ENCODE peak calls at places on chromosome 11, in eight cellular contexts. One of them, this sample, is unnamed.

GRCh38 chr11:57310630-57311086 is 14.1 kb downstream of the TNKS1BP1 start:
- DNase-seq in adrenal gland: peak; percentile 67
- DNase-seq in endothelial cell: no peak
- DNase-seq in body of pancreas: peak; percentile 94
- DNase-seq in mucosa of descending colon: no peak
- DNase-seq in astrocyte of the cerebellum: no peak
- DNase-seq in neural crest cell: no peak
- DNase-seq in RWPE1: no peak
- DNase-seq in this sample: no peak

GRCh38 chr11:95520361-95520760 is 269.2 kb downstream of the FAM76B start:
- DNase-seq in adrenal gland: no peak
- DNase-seq in endothelial cell: no peak
- DNase-seq in body of pancreas: no peak
- DNase-seq in mucosa of descending colon: no peak
- DNase-seq in astrocyte of the cerebellum: no peak
- DNase-seq in neural crest cell: no peak
- DNase-seq in RWPE1: no peak
- DNase-seq in this sample: no peak

GRCh38 chr11:47083913-47084312 is 92.8 kb downstream of the ARFGAP2 start:
- DNase-seq in adrenal gland: no peak
- DNase-seq in endothelial cell: no peak
- DNase-seq in body of pancreas: no peak
- DNase-seq in mucosa of descending colon: no peak
- DNase-seq in astrocyte of the cerebellum: no peak
- DNase-seq in neural crest cell: no peak
- DNase-seq in RWPE1: no peak
- DNase-seq in this sample: no peak

GRCh38 chr11:65613091-65613928 is 711 bp downstream of the MAP3K11 start:
- DNase-seq in adrenal gland: peak; percentile 58
- DNase-seq in endothelial cell: peak; percentile 32
- DNase-seq in body of pancreas: peak; percentile 50
- DNase-seq in mucosa of descending colon: peak; percentile 72
- DNase-seq in astrocyte of the cerebellum: no peak
- DNase-seq in neural crest cell: no peak
- DNase-seq in RWPE1: no peak
- DNase-seq in this sample: no peak

GRCh38 chr11:58285483-58286040 is 17.5 kb upstream of the OR10W1 start:
- DNase-seq in adrenal gland: no peak
- DNase-seq in endothelial cell: no peak
- DNase-seq in body of pancreas: no peak
- DNase-seq in mucosa of descending colon: no peak
- DNase-seq in astrocyte of the cerebellum: no peak
- DNase-seq in neural crest cell: no peak
- DNase-seq in RWPE1: no peak
- DNase-seq in this sample: no peak

GRCh38 chr11:5204787-5205186 is 4.3 kb upstream of the OR51V1 start:
- DNase-seq in adrenal gland: no peak
- DNase-seq in endothelial cell: peak; percentile 16
- DNase-seq in body of pancreas: no peak
- DNase-seq in mucosa of descending colon: no peak
- DNase-seq in astrocyte of the cerebellum: peak; percentile 46
- DNase-seq in neural crest cell: no peak
- DNase-seq in RWPE1: peak; percentile 70
- DNase-seq in this sample: no peak

GRCh38 chr11:87460842-87461637 is 423.3 kb downstream of the TMEM135 start:
- DNase-seq in adrenal gland: no peak
- DNase-seq in endothelial cell: no peak
- DNase-seq in body of pancreas: no peak
- DNase-seq in mucosa of descending colon: no peak
- DNase-seq in astrocyte of the cerebellum: no peak
- DNase-seq in neural crest cell: no peak
- DNase-seq in RWPE1: no peak
- DNase-seq in this sample: no peak

GRCh38 chr11:12922980-12923507 is 86.1 kb upstream of the RASSF10 start:
- DNase-seq in adrenal gland: no peak
- DNase-seq in endothelial cell: no peak
- DNase-seq in body of pancreas: no peak
- DNase-seq in mucosa of descending colon: no peak
- DNase-seq in astrocyte of the cerebellum: no peak
- DNase-seq in neural crest cell: no peak
- DNase-seq in RWPE1: no peak
- DNase-seq in this sample: no peak

GRCh38 chr11:74870485-74870884 is 78.4 kb downstream of the XRRA1 start:
- DNase-seq in adrenal gland: no peak
- DNase-seq in endothelial cell: no peak
- DNase-seq in body of pancreas: no peak
- DNase-seq in mucosa of descending colon: no peak
- DNase-seq in astrocyte of the cerebellum: peak; percentile 18
- DNase-seq in neural crest cell: no peak
- DNase-seq in RWPE1: no peak
- DNase-seq in this sample: no peak

GRCh38 chr11:131909426-131910200 is 539.2 kb downstream of the NTM start:
- DNase-seq in adrenal gland: no peak
- DNase-seq in endothelial cell: no peak
- DNase-seq in body of pancreas: no peak
- DNase-seq in mucosa of descending colon: no peak
- DNase-seq in astrocyte of the cerebellum: no peak
- DNase-seq in neural crest cell: no peak
- DNase-seq in RWPE1: no peak
- DNase-seq in this sample: no peak

GRCh38 chr11:80816454-80816847 is 1375.6 kb upstream of the TENM4 start:
- DNase-seq in adrenal gland: no peak
- DNase-seq in endothelial cell: no peak
- DNase-seq in body of pancreas: no peak
- DNase-seq in mucosa of descending colon: no peak
- DNase-seq in astrocyte of the cerebellum: no peak
- DNase-seq in neural crest cell: no peak
- DNase-seq in RWPE1: no peak
- DNase-seq in this sample: no peak

GRCh38 chr11:82046778-82047177 is 686.9 kb downstream of the FAM181B start:
- DNase-seq in adrenal gland: no peak
- DNase-seq in endothelial cell: no peak
- DNase-seq in body of pancreas: no peak
- DNase-seq in mucosa of descending colon: no peak
- DNase-seq in astrocyte of the cerebellum: peak; percentile 91
- DNase-seq in neural crest cell: no peak
- DNase-seq in RWPE1: no peak
- DNase-seq in this sample: no peak

GRCh38 chr11:13152736-13153541 is 124.7 kb upstream of the BMAL1 start:
- DNase-seq in adrenal gland: no peak
- DNase-seq in endothelial cell: no peak
- DNase-seq in body of pancreas: no peak
- DNase-seq in mucosa of descending colon: no peak
- DNase-seq in astrocyte of the cerebellum: no peak
- DNase-seq in neural crest cell: no peak
- DNase-seq in RWPE1: no peak
- DNase-seq in this sample: no peak

GRCh38 chr11:65141896-65142494 is 7.7 kb upstream of the SYVN1 start:
- DNase-seq in adrenal gland: no peak
- DNase-seq in endothelial cell: no peak
- DNase-seq in body of pancreas: no peak
- DNase-seq in mucosa of descending colon: no peak
- DNase-seq in astrocyte of the cerebellum: no peak
- DNase-seq in neural crest cell: no peak
- DNase-seq in RWPE1: no peak
- DNase-seq in this sample: no peak

GRCh38 chr11:76212086-76213035 is 6.1 kb upstream of the WNT11 start:
- DNase-seq in adrenal gland: no peak
- DNase-seq in endothelial cell: no peak
- DNase-seq in body of pancreas: no peak
- DNase-seq in mucosa of descending colon: peak; percentile 30
- DNase-seq in astrocyte of the cerebellum: no peak
- DNase-seq in neural crest cell: no peak
- DNase-seq in RWPE1: no peak
- DNase-seq in this sample: no peak

GRCh38 chr11:128052912-128053641 is 534.3 kb downstream of the ETS1 start:
- DNase-seq in adrenal gland: no peak
- DNase-seq in endothelial cell: no peak
- DNase-seq in body of pancreas: no peak
- DNase-seq in mucosa of descending colon: no peak
- DNase-seq in astrocyte of the cerebellum: no peak
- DNase-seq in neural crest cell: no peak
- DNase-seq in RWPE1: peak; percentile 12
- DNase-seq in this sample: no peak

GRCh38 chr11:128039140-128040021 is 548.0 kb downstream of the ETS1 start:
- DNase-seq in adrenal gland: no peak
- DNase-seq in endothelial cell: no peak
- DNase-seq in body of pancreas: peak; percentile 41
- DNase-seq in mucosa of descending colon: peak; percentile 80
- DNase-seq in astrocyte of the cerebellum: peak; percentile 83
- DNase-seq in neural crest cell: no peak
- DNase-seq in RWPE1: peak; percentile 30
- DNase-seq in this sample: no peak

DNA sequence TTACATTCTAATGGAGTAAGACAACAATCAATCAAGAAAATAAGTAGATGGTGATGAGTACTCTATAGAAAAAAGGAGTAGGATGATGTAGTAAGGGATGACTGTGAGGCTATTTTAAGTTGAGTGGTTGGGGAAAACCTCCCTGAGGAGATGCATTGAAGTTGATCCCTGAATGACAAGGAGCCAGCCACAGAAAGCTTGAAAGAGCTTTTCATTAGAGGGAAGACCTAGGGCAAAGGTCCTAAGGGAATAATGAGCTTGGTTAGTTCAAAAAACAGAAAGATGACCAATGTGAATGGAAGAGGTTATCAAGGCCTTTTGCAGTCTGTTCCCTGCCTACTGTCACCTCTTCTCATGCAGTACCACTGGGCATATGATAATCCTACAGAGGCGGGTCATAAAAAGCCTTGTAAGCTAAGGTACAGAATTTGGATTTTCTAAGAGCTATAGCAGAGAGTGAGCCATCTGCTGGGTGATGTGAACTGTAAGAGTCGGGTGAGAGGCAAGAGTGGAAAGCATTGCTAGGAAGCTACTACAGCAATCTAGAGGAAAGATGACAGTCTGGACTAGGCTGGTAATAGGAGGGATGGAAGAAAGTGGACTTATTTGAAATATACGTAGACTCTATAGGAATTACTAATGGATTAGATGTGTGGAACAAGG is 3.1 kb downstream of the PPP2R1B start:
- DNase-seq in adrenal gland: no peak
- DNase-seq in endothelial cell: no peak
- DNase-seq in body of pancreas: no peak
- DNase-seq in mucosa of descending colon: no peak
- DNase-seq in astrocyte of the cerebellum: no peak
- DNase-seq in neural crest cell: no peak
- DNase-seq in RWPE1: no peak
- DNase-seq in this sample: no peak
- TF ChIP-seq CTCF in adrenal gland: no peak
- TF ChIP-seq CTCF in endothelial cell: no peak
- TF ChIP-seq CTCF in body of pancreas: no peak
- TF ChIP-seq CTCF in mucosa of descending colon: no peak
- TF ChIP-seq CTCF in astrocyte of the cerebellum: peak; percentile 37
- TF ChIP-seq CTCF in neural crest cell: no peak
- TF ChIP-seq CTCF in RWPE1: no peak
- TF ChIP-seq CTCF in this sample: no peak

GRCh38 chr11:124971810-124972209 is 17.8 kb downstream of the CCDC15 start:
- DNase-seq in adrenal gland: no peak
- DNase-seq in endothelial cell: no peak
- DNase-seq in body of pancreas: no peak
- DNase-seq in mucosa of descending colon: no peak
- DNase-seq in astrocyte of the cerebellum: no peak
- DNase-seq in neural crest cell: no peak
- DNase-seq in RWPE1: no peak
- DNase-seq in this sample: no peak

DNA sequence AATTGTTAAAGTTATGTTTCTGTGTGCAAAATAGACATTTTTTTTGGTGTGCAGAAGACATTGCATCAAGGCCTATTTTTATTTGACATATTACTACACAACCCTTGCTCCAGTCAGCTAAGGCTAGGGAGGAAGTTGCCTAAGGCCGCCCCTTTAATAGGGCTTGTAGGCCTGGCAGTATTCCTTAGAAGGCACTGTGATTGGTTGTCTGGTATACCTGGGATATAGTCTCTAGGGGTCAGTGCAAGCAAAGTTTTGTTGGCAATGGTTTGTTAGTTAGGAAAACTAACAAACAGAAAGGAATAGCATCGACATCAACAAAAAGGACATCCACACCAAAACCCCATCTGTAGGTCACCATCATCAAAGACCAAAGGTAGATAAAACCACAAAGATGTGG is 16.9 kb downstream of the CCDC15 start:
- DNase-seq in adrenal gland: no peak
- DNase-seq in endothelial cell: no peak
- DNase-seq in body of pancreas: no peak
- DNase-seq in mucosa of descending colon: no peak
- DNase-seq in astrocyte of the cerebellum: no peak
- DNase-seq in neural crest cell: no peak
- DNase-seq in RWPE1: peak; percentile 57
- DNase-seq in this sample: no peak
- TF ChIP-seq CTCF in adrenal gland: no peak
- TF ChIP-seq CTCF in endothelial cell: no peak
- TF ChIP-seq CTCF in body of pancreas: no peak
- TF ChIP-seq CTCF in mucosa of descending colon: no peak
- TF ChIP-seq CTCF in astrocyte of the cerebellum: no peak
- TF ChIP-seq CTCF in neural crest cell: no peak
- TF ChIP-seq CTCF in RWPE1: peak; percentile 15
- TF ChIP-seq CTCF in this sample: no peak

GRCh38 chr11:8354622-8355417 is 91.1 kb upstream of the LMO1 start:
- DNase-seq in adrenal gland: no peak
- DNase-seq in endothelial cell: no peak
- DNase-seq in body of pancreas: no peak
- DNase-seq in mucosa of descending colon: no peak
- DNase-seq in astrocyte of the cerebellum: no peak
- DNase-seq in neural crest cell: no peak
- DNase-seq in RWPE1: no peak
- DNase-seq in this sample: peak; percentile 34
- TF ChIP-seq CTCF in adrenal gland: no peak
- TF ChIP-seq CTCF in endothelial cell: no peak
- TF ChIP-seq CTCF in body of pancreas: no peak
- TF ChIP-seq CTCF in mucosa of descending colon: no peak
- TF ChIP-seq CTCF in astrocyte of the cerebellum: no peak
- TF ChIP-seq CTCF in neural crest cell: no peak
- TF ChIP-seq CTCF in RWPE1: no peak
- TF ChIP-seq CTCF in this sample: no peak

DNA sequence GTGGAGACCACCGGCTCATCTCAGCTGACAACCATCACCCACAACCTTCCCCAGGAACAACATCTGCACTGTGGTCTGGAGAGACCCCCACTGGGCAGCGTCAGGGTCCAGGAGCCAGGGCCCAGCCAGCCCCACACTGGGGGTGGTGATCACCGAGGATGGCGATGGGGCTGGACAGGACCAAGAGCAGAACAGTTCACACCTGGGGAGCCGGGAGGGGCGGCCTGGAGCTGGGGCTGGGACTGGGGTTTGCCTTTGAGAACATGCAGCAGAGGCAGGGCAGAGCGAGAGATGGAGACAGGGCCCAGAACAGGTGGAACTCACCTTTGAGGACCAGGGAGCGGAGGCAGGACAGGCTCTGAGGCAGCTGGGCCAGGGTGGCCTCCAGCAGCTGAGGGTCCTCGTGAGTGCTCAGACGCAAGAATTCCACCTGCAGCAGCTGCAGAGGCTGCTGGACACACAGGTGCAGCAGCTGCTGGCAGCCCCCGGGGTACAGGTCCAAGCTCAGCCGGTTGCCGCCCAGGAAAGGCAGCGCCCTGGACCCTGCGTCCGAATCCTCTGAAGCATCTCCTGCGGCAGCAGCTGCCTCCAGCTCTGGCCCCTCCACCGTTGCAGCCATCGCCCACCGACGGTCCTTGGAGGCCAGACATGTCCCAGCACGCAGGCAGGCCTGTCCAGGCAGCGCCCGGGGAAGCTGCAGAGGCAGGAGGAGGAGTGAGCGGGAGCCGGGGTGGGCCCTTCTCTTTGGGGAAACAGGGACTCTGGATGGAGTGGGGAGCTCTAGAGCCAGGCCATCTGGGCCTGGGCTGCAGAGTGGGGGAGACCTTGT is 1.0 kb downstream of the PIDD1 start:
- DNase-seq in adrenal gland: peak; percentile 35
- DNase-seq in endothelial cell: no peak
- DNase-seq in body of pancreas: no peak
- DNase-seq in mucosa of descending colon: peak; percentile 68
- DNase-seq in astrocyte of the cerebellum: no peak
- DNase-seq in neural crest cell: no peak
- DNase-seq in RWPE1: peak; percentile 72
- DNase-seq in this sample: peak; percentile 45
- TF ChIP-seq CTCF in adrenal gland: no peak
- TF ChIP-seq CTCF in endothelial cell: no peak
- TF ChIP-seq CTCF in body of pancreas: no peak
- TF ChIP-seq CTCF in mucosa of descending colon: no peak
- TF ChIP-seq CTCF in astrocyte of the cerebellum: no peak
- TF ChIP-seq CTCF in neural crest cell: no peak
- TF ChIP-seq CTCF in RWPE1: no peak
- TF ChIP-seq CTCF in this sample: no peak